ENCODE peak calls at places on chromosome 5, in six cellular contexts. K is right atrium auricular region, S is psoas muscle, F is DND-41, R is neural progenitor cell, Q is AG09309. M is an unnamed sample.

GRCh38 chr5:154221371-154221896 is 30.9 kb downstream of the GALNT10 start:
- DNase-seq in K (peak), S (peak), F (peak), R (peak), Q (peak), M (peak)

GRCh38 chr5:164672931-164673694 is 1167.7 kb downstream of the MAT2B start:
- DNase-seq in K (no peak), S (no peak), F (no peak), R (no peak), Q (no peak), M (no peak)

GRCh38 chr5:12896086-12896485 is 991.8 kb upstream of the CTNND2 start:
- DNase-seq in K (no peak), S (no peak), F (no peak), R (no peak), Q (no peak), M (no peak)

GRCh38 chr5:90438100-90438499 is 28.5 kb upstream of the CETN3 start:
- DNase-seq in K (no peak), S (no peak), F (no peak), R (no peak), Q (no peak), M (no peak)

GRCh38 chr5:135471726-135472125 is 19.6 kb upstream of the TIFAB start:
- DNase-seq in K (no peak), S (no peak), F (no peak), R (no peak), Q (no peak), M (no peak)

GRCh38 chr5:128674837-128675446 is 136.9 kb upstream of the FBN2 start:
- DNase-seq in K (no peak), S (peak), F (peak), R (peak), Q (peak), M (peak)

GRCh38 chr5:154406231-154406630 is 39.6 kb upstream of the SAP30L start:
- DNase-seq in K (no peak), S (no peak), F (no peak), R (no peak), Q (peak), M (no peak)

GRCh38 chr5:35852084-35852734 is 4.5 kb upstream of the IL7R start:
- DNase-seq in K (no peak), S (peak), F (peak), R (no peak), Q (no peak), M (peak)

GRCh38 chr5:9348296-9348996 is 197.4 kb downstream of the SEMA5A start:
- DNase-seq in K (no peak), S (no peak), F (no peak), R (no peak), Q (peak), M (no peak)

GRCh38 chr5:68424799-68425537 is 209.4 kb downstream of the PIK3R1 start:
- DNase-seq in K (no peak), S (no peak), F (peak), R (no peak), Q (no peak), M (peak)

GRCh38 chr5:9892696-9893095 is 262.5 kb upstream of the TAS2R1 start:
- DNase-seq in K (no peak), S (no peak), F (no peak), R (no peak), Q (no peak), M (no peak)

GRCh38 chr5:135072357-135073247 is 38.6 kb upstream of the PITX1 start:
- DNase-seq in K (no peak), S (no peak), F (no peak), R (peak), Q (no peak), M (no peak)

GRCh38 chr5:171509467-171509866 is 90.0 kb downstream of the FGF18 start:
- DNase-seq in K (no peak), S (no peak), F (no peak), R (no peak), Q (no peak), M (no peak)

GRCh38 chr5:122999947-123000563 is 36.5 kb downstream of the PPIC start:
- DNase-seq in K (peak), S (no peak), F (no peak), R (peak), Q (no peak), M (peak)

GRCh38 chr5:10599828-10600227 is 36.0 kb downstream of the ANKRD33B start:
- DNase-seq in K (no peak), S (no peak), F (no peak), R (no peak), Q (no peak), M (no peak)

GRCh38 chr5:76716456-76717157 is 681 bp downstream of the F2R start:
- DNase-seq in K (no peak), S (no peak), F (no peak), R (peak), Q (no peak), M (peak)

GRCh38 chr5:179343902-179344300 is 1.4 kb downstream of the ADAMTS2 start:
- DNase-seq in K (no peak), S (peak), F (no peak), R (peak), Q (no peak), M (peak)

GRCh38 chr5:111238826-111239225 is 14.6 kb downstream of the CAMK4 start:
- DNase-seq in K (no peak), S (no peak), F (no peak), R (no peak), Q (no peak), M (no peak)

GRCh38 chr5:85732185-85732584 is 885.6 kb upstream of the COX7C start:
- DNase-seq in K (no peak), S (no peak), F (no peak), R (no peak), Q (no peak), M (no peak)

GRCh38 chr5:95392593-95393182 is 1.5 kb downstream of the FAM81B start:
- DNase-seq in K (no peak), S (no peak), F (no peak), R (no peak), Q (no peak), M (no peak)

GRCh38 chr5:81023261-81024015 is 63.3 kb downstream of the RASGRF2 start:
- DNase-seq in K (no peak), S (no peak), F (no peak), R (no peak), Q (no peak), M (no peak)

GRCh38 chr5:135657536-135658307 is 78.9 kb upstream of the CXCL14 start:
- DNase-seq in K (no peak), S (no peak), F (no peak), R (no peak), Q (no peak), M (no peak)

GRCh38 chr5:65742565-65743231 is 20.7 kb downstream of the NLN start:
- DNase-seq in K (no peak), S (no peak), F (peak), R (peak), Q (peak), M (no peak)

GRCh38 chr5:57442080-57442839 is 40.4 kb downstream of the ACTBL2 start:
- DNase-seq in K (no peak), S (no peak), F (no peak), R (no peak), Q (peak), M (no peak)

GRCh38 chr5:4362411-4362810 is 766.8 kb downstream of the IRX1 start:
- DNase-seq in K (no peak), S (no peak), F (no peak), R (no peak), Q (no peak), M (no peak)

GRCh38 chr5:75756191-75756590 is 39.0 kb upstream of the POC5 start:
- DNase-seq in K (no peak), S (no peak), F (no peak), R (no peak), Q (no peak), M (no peak)

GRCh38 chr5:3220201-3220600 is 375.4 kb upstream of the IRX1 start:
- DNase-seq in K (peak), S (no peak), F (no peak), R (no peak), Q (no peak), M (no peak)

GRCh38 chr5:169296456-169297220 is 4.3 kb downstream of the SLIT3 start:
- DNase-seq in K (peak), S (peak), F (no peak), R (no peak), Q (peak), M (no peak)

GRCh38 chr5:122120957-122121356 is 8.4 kb upstream of the ZNF474 start:
- DNase-seq in K (no peak), S (no peak), F (no peak), R (no peak), Q (no peak), M (no peak)

GRCh38 chr5:73499187-73499586 is 945 bp downstream of the BTF3 start:
- DNase-seq in K (no peak), S (no peak), F (no peak), R (no peak), Q (no peak), M (no peak)

GRCh38 chr5:73498057-73498992 is at the start of gene BTF3:
- DNase-seq in K (peak), S (peak), F (peak), R (peak), Q (peak), M (peak)

GRCh38 chr5:73495772-73496346 is 2.4 kb upstream of the BTF3 start:
- DNase-seq in K (no peak), S (no peak), F (no peak), R (no peak), Q (no peak), M (no peak)

GRCh38 chr5:73497537-73498056 is 645 bp upstream of the BTF3 start:
- DNase-seq in K (no peak), S (no peak), F (no peak), R (peak), Q (no peak), M (no peak)

DNA sequence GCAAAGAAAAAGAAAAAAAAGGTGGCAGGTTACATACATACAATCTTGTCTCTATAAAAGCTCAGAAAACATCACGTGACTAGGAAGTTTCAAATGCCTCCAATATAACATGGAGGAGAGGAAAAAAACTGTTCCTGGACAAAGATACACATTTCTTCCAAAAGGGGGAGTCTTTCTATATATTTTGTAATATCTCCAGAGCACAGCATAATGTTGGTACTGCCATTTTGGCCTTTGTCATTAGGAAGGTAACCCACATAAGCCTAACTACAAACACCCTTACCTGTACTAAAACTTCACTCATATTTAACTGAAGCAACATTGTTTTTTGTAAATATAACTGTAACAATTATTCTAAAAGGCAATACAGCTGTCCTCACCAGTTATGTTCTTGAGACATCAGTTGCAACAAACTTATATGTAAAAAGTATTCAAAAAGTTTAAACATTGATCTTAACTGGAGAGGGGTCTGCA is 1.2 kb upstream of the BTF3 start:
- DNase-seq in K (no peak), S (no peak), F (no peak), R (peak), Q (no peak), M (no peak)
- TF ChIP-seq CTCF in K (peak), S (no peak), F (peak), R (peak), Q (peak), M (peak)

DNA sequence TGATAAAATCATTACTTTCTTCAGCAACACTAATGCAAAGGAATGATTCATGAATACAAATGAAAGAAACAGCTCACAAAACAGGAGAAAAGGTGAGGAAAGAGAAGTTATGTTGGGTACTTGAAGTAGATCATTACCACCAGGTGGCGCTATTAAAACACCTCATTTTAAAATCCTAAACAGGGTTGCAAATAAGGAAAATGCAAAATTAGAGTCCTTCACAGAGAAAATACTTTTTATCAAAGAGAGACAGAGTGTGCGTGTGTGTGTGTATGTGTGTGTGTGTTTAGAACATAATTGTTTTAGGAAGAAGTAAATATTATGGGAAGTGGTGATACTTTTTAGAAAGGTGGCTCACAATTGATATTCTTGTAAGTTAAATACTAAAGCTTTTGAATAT is 49.5 kb upstream of the CD180 start:
- DNase-seq in K (no peak), S (no peak), F (no peak), R (peak), Q (no peak), M (peak)
- TF ChIP-seq CTCF in K (peak), S (peak), F (peak), R (peak), Q (peak), M (peak)

GRCh38 chr5:157740211-157740610 is 3.3 kb upstream of the LSM11 start:
- DNase-seq in K (no peak), S (no peak), F (no peak), R (peak), Q (no peak), M (peak)
- TF ChIP-seq CTCF in K (no peak), S (peak), F (peak), R (peak), Q (peak), M (peak)

GRCh38 chr5:146009020-146009419 is 72.6 kb downstream of the SH3RF2 start:
- DNase-seq in K (no peak), S (no peak), F (no peak), R (no peak), Q (no peak), M (no peak)

GRCh38 chr5:146007973-146008372 is 71.6 kb downstream of the SH3RF2 start:
- DNase-seq in K (no peak), S (no peak), F (no peak), R (no peak), Q (no peak), M (no peak)

GRCh38 chr5:146006470-146006869 is 70.1 kb downstream of the SH3RF2 start:
- DNase-seq in K (no peak), S (no peak), F (no peak), R (no peak), Q (no peak), M (no peak)

GRCh38 chr5:146005723-146006122 is 69.3 kb downstream of the SH3RF2 start:
- DNase-seq in K (no peak), S (no peak), F (no peak), R (no peak), Q (no peak), M (no peak)

DNA sequence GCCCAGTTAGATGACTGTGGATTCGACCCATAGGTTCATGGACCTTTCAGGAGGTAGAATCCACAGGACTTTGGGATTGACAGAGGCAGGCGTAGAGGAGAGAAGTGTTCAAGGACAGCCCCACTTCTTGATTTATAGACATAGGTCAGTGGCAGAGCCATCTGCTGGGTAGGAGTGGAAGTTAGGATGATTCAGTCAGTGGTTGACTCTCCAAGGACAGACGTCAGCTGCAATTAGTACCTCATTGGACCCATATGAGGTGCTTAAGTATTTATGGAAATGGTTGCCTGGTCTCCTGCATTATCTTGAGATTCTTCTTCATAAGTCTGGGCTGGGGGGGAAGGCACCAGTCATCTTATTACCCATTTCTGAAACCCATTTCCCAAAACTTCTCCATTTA is 70.9 kb downstream of the SH3RF2 start:
- DNase-seq in K (no peak), S (no peak), F (no peak), R (no peak), Q (no peak), M (no peak)
- TF ChIP-seq CTCF in K (no peak), S (no peak), F (no peak), R (peak), Q (no peak), M (no peak)

DNA sequence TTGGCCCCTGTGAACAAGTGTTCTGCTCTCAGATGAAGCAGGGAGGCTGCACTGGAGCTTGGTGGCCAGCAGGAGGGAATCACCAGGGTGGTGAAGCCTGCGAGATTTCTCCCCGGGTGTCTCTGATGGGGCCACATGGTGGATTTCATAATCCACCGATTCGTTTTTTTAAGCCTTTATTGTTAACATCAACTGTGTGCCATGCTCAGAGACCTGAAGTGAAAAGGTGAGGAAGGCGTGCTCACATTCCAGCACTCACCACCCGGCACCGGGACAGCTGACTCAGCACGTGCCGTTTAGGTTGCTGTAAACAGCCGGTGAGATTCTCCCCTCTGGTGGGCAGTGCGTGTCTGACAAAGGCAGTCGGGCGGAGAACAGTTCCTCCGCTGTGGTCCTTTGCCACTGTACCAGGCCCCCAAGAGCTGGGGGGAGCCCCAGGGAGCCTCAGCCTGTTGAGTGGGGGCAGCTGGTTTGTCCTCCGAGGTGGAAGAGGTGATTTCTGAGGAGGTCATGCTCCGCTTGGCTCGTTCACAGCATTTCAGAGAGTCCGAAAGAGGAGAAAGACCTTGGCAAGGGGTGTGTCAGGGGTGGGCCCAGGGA is 12.7 kb upstream of the AHRR start:
- DNase-seq in K (no peak), S (no peak), F (no peak), R (peak), Q (no peak), M (no peak)
- TF ChIP-seq CTCF in K (no peak), S (no peak), F (no peak), R (peak), Q (peak), M (no peak)

GRCh38 chr5:34656001-34656699 is at the start of gene RAI14:
- DNase-seq in K (peak), S (peak), F (no peak), R (peak), Q (no peak), M (peak)
- TF ChIP-seq CTCF in K (no peak), S (no peak), F (no peak), R (no peak), Q (no peak), M (no peak)

GRCh38 chr5:167530548-167530947 is 760.9 kb upstream of the WWC1 start:
- DNase-seq in K (no peak), S (no peak), F (no peak), R (no peak), Q (no peak), M (no peak)

GRCh38 chr5:167524941-167525485 is 766.4 kb upstream of the WWC1 start:
- DNase-seq in K (no peak), S (no peak), F (no peak), R (no peak), Q (no peak), M (no peak)

GRCh38 chr5:167534131-167534530 is 757.3 kb upstream of the WWC1 start:
- DNase-seq in K (no peak), S (no peak), F (no peak), R (no peak), Q (no peak), M (no peak)

DNA sequence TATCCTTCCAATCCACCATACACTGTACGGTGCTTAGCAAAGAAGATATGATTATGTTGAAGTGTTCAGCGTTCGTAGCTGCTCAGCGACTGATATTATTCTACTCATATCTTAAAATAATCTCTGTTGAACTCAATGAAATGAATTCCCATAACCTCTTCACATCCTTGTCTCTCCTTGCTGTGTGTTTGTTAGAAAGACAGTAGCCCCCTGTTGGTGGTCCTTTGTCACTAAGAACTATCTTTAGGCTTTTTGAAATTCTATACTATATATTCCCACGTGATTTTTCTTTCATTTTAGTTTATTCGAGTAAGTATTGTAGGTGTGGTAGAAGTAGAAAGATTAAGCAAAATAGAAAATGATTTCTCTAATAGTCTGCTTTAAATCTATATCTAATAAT is 762.8 kb upstream of the WWC1 start:
- DNase-seq in K (no peak), S (no peak), F (no peak), R (peak), Q (no peak), M (no peak)
- TF ChIP-seq CTCF in K (no peak), S (no peak), F (no peak), R (peak), Q (no peak), M (no peak)

DNA sequence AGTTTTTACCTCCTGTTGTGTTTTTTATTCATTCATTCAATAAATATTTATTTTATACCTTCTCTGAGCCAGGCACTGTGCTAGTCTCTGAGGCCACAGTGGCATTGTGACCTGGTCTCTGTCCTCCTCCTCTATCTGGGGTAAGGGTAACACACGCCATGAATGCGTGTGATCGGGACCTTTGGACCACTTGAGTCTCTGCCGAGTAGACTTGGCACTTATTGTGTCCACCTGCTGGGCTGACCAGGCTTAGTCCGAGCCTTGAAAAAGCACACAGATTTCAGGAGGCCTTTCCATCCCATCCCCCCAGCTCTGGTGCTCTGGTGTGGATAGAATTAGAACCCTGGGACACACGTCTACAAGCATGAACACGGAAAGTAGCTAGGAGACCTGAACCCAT is 58.7 kb downstream of the ERGIC1 start:
- DNase-seq in K (no peak), S (peak), F (no peak), R (no peak), Q (no peak), M (no peak)
- TF ChIP-seq CTCF in K (no peak), S (no peak), F (no peak), R (no peak), Q (no peak), M (no peak)

DNA sequence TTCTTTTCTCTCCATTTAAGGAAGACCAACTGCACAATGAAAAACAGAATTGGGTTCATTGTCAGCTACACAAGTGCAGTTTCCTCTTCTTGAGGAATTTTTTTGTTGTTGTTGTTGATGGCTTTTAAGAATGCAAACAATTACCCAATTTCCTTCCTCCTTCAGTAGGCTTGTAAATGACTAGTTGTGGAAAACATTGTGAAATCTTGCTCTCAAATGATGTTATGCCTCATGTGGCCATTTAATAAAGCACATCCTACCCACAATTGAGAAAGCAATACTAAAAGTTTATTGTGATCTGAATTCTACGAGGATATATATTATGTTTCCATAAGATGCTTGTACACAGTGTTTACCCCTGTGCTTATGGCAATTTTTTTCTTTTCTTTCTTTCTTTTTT is 171.6 kb downstream of the FAM174A start:
- DNase-seq in K (no peak), S (no peak), F (no peak), R (no peak), Q (no peak), M (no peak)
- TF ChIP-seq CTCF in K (no peak), S (peak), F (peak), R (peak), Q (peak), M (no peak)

M was measured in activated CD8-positive, alpha-beta T cell treated with anti-CD3 and anti-CD28 coated beads for 36 hours.